ENCODE peak calls at places on chromosomes 2 and 18, in ten cellular contexts. L is SK-MEL-5; Z is adipocyte; Q is HTR-8/SVneo; B is GM13976; D is cardiac fibroblast; P is BJ; M is body of pancreas; C is amniotic stem cell; W is stimulated activated CD8-positive, alpha-beta memory T cell treated with anti-CD3 and anti-CD28 coated beads, Interleukin-15, amount 100 ng/mL, for 24 hours. A is an unnamed sample.

GRCh38 chr2:234293973-234294372 is 202.9 kb downstream of the ARL4C start:
- DNase-seq in L (peak), Z (no peak), Q (no peak), B (no peak), D (no peak), P (no peak), M (no peak), C (no peak), W (no peak), A (no peak)

GRCh38 chr18:2410688-2411087 is 160.6 kb downstream of the METTL4 start:
- DNase-seq in L (no peak), Z (no peak), Q (no peak), B (no peak), D (no peak), P (no peak), M (no peak), C (no peak), W (no peak), A (no peak)

GRCh38 chr2:205477016-205477705 is 205.1 kb upstream of the NRP2 start:
- DNase-seq in L (no peak), Z (peak), Q (no peak), B (no peak), D (no peak), P (peak), M (no peak), C (no peak), W (no peak), A (no peak)

GRCh38 chr2:27752551-27753237 is 18.8 kb upstream of the MRPL33 start:
- DNase-seq in L (no peak), Z (no peak), Q (no peak), B (no peak), D (no peak), P (no peak), M (peak), C (no peak), W (no peak), A (no peak)

GRCh38 chr2:167480232-167480985 is 592.1 kb downstream of the XIRP2 start:
- DNase-seq in L (no peak), Z (no peak), Q (no peak), B (no peak), D (no peak), P (no peak), M (no peak), C (no peak), W (no peak), A (no peak)

GRCh38 chr2:37459095-37459981 is 114.9 kb downstream of the QPCT start:
- DNase-seq in L (no peak), Z (peak), Q (no peak), B (no peak), D (peak), P (peak), M (no peak), C (peak), W (no peak), A (no peak)

GRCh38 chr2:69665152-69665551 is 21.6 kb upstream of the AAK1 start:
- DNase-seq in L (no peak), Z (no peak), Q (no peak), B (no peak), D (no peak), P (no peak), M (no peak), C (no peak), W (no peak), A (no peak)

GRCh38 chr2:240182001-240182400 is 41.5 kb upstream of the OTOS start:
- DNase-seq in L (no peak), Z (no peak), Q (no peak), B (no peak), D (no peak), P (no peak), M (no peak), C (no peak), W (no peak), A (no peak)

GRCh38 chr18:79533146-79533545 is 137.4 kb downstream of the NFATC1 start:
- DNase-seq in L (no peak), Z (no peak), Q (no peak), B (no peak), D (no peak), P (no peak), M (no peak), C (no peak), W (no peak), A (no peak)

GRCh38 chr2:174328309-174329156 is 6.2 kb upstream of the SP9 start:
- DNase-seq in L (no peak), Z (peak), Q (no peak), B (no peak), D (no peak), P (no peak), M (no peak), C (no peak), W (no peak), A (no peak)

GRCh38 chr2:172281648-172282576 is 145.5 kb upstream of the ITGA6 start:
- DNase-seq in L (no peak), Z (peak), Q (no peak), B (no peak), D (no peak), P (no peak), M (no peak), C (peak), W (no peak), A (no peak)

GRCh38 chr2:26011990-26012856 is 21.7 kb upstream of the RAB10 start:
- DNase-seq in L (peak), Z (peak), Q (peak), B (no peak), D (peak), P (no peak), M (peak), C (no peak), W (no peak), A (no peak)

GRCh38 chr2:239440511-239440959 is 39.7 kb upstream of the HDAC4 start:
- DNase-seq in L (no peak), Z (peak), Q (no peak), B (no peak), D (no peak), P (no peak), M (no peak), C (no peak), W (no peak), A (no peak)

GRCh38 chr2:109558076-109558882 is 55.5 kb downstream of the SEPTIN10 start:
- DNase-seq in L (peak), Z (peak), Q (peak), B (no peak), D (peak), P (peak), M (peak), C (no peak), W (no peak), A (no peak)

GRCh38 chr18:59848002-59848401 is 51.8 kb upstream of the PMAIP1 start:
- DNase-seq in L (no peak), Z (no peak), Q (no peak), B (peak), D (no peak), P (no peak), M (no peak), C (no peak), W (no peak), A (peak)

GRCh38 chr18:79846936-79847557 is 49.3 kb downstream of the KCNG2 start:
- DNase-seq in L (no peak), Z (no peak), Q (no peak), B (no peak), D (no peak), P (no peak), M (no peak), C (no peak), W (no peak), A (peak)

GRCh38 chr2:3312576-3313345 is 64.9 kb downstream of the EIPR1 start:
- DNase-seq in L (no peak), Z (no peak), Q (no peak), B (no peak), D (no peak), P (no peak), M (no peak), C (no peak), W (no peak), A (no peak)

GRCh38 chr2:192499476-192499875 is 304.7 kb upstream of the TMEFF2 start:
- DNase-seq in L (no peak), Z (peak), Q (peak), B (no peak), D (peak), P (no peak), M (no peak), C (no peak), W (no peak), A (no peak)

GRCh38 chr18:61569176-61569892 is 236.1 kb downstream of the CDH20 start:
- DNase-seq in L (no peak), Z (peak), Q (peak), B (no peak), D (peak), P (peak), M (no peak), C (peak), W (no peak), A (no peak)